ENCODE peak calls at places on chromosomes 2 and 18, in nine cellular contexts. E is pancreas, V is WERI-Rb-1, W is A549, M is heart right ventricle, O is IMR-90, Y is mammary epithelial cell, A is progenitor cell of endocrine pancreas, N is kidney epithelial cell. F is an unnamed sample.

GRCh38 chr2:237343993-237344392 is 70.0 kb downstream of the COL6A3 start:
- DNase-seq in E (no peak), V (no peak), W (no peak), M (no peak), O (no peak), Y (no peak), A (no peak), N (no peak), F (no peak)

GRCh38 chr2:60476206-60476946 is 77.1 kb downstream of the BCL11A start:
- DNase-seq in E (peak), V (no peak), W (no peak), M (no peak), O (no peak), Y (no peak), A (no peak), N (no peak), F (no peak)

GRCh38 chr2:178205853-178206516 is 11.7 kb downstream of the OSBPL6 start:
- DNase-seq in E (no peak), V (no peak), W (no peak), M (no peak), O (peak), Y (peak), A (no peak), N (peak), F (peak)

GRCh38 chr2:85578243-85579180 is 1.1 kb downstream of the VAMP8 start:
- DNase-seq in E (no peak), V (no peak), W (no peak), M (peak), O (no peak), Y (no peak), A (no peak), N (no peak), F (no peak)

GRCh38 chr2:63734510-63734909 is 107.2 kb upstream of the UGP2 start:
- DNase-seq in E (no peak), V (no peak), W (no peak), M (no peak), O (peak), Y (no peak), A (no peak), N (no peak), F (no peak)

GRCh38 chr18:44896817-44897216 is 216.1 kb downstream of the SETBP1 start:
- DNase-seq in E (peak), V (no peak), W (no peak), M (no peak), O (no peak), Y (no peak), A (no peak), N (no peak), F (no peak)

GRCh38 chr2:1544478-1545069 is 131.3 kb downstream of the TPO start:
- DNase-seq in E (no peak), V (no peak), W (no peak), M (no peak), O (peak), Y (peak), A (no peak), N (no peak), F (no peak)

GRCh38 chr2:10412380-10412779 is 35.7 kb downstream of the ODC1 start:
- DNase-seq in E (peak), V (peak), W (no peak), M (no peak), O (peak), Y (peak), A (no peak), N (no peak), F (no peak)

GRCh38 chr2:86768189-86768949 is 22.3 kb downstream of the CD8A start:
- DNase-seq in E (no peak), V (no peak), W (no peak), M (no peak), O (no peak), Y (no peak), A (no peak), N (no peak), F (no peak)

GRCh38 chr2:24930768-24931167 is 10.7 kb upstream of the ADCY3 start:
- DNase-seq in E (no peak), V (no peak), W (no peak), M (no peak), O (peak), Y (no peak), A (no peak), N (no peak), F (peak)

GRCh38 chr2:74911061-74911460 is 47.4 kb upstream of the POLE4 start:
- DNase-seq in E (no peak), V (no peak), W (no peak), M (no peak), O (no peak), Y (no peak), A (no peak), N (no peak), F (no peak)

GRCh38 chr2:235098273-235098672 is 146.5 kb downstream of the SH3BP4 start:
- DNase-seq in E (no peak), V (no peak), W (peak), M (no peak), O (no peak), Y (no peak), A (no peak), N (no peak), F (no peak)

GRCh38 chr2:236551843-236552542 is 17.6 kb upstream of the ACKR3 start:
- DNase-seq in E (no peak), V (no peak), W (no peak), M (no peak), O (no peak), Y (no peak), A (no peak), N (no peak), F (no peak)

GRCh38 chr2:53150146-53150545 is 617.5 kb upstream of the CHAC2 start:
- DNase-seq in E (no peak), V (no peak), W (no peak), M (no peak), O (no peak), Y (no peak), A (no peak), N (no peak), F (no peak)

GRCh38 chr2:101899257-101899656 is 92.5 kb upstream of the IL1R2 start:
- DNase-seq in E (no peak), V (no peak), W (no peak), M (no peak), O (no peak), Y (no peak), A (no peak), N (no peak), F (no peak)

GRCh38 chr2:98891591-98891990 is 44.4 kb downstream of the CRACDL start:
- DNase-seq in E (no peak), V (no peak), W (no peak), M (no peak), O (no peak), Y (no peak), A (no peak), N (no peak), F (no peak)

GRCh38 chr18:13138822-13139139 is 79.8 kb upstream of the LDLRAD4 start:
- DNase-seq in E (no peak), V (no peak), W (no peak), M (no peak), O (no peak), Y (no peak), A (no peak), N (no peak), F (no peak)

GRCh38 chr2:212892193-212892592 is 259.2 kb downstream of the IKZF2 start:
- DNase-seq in E (no peak), V (peak), W (no peak), M (no peak), O (peak), Y (peak), A (no peak), N (no peak), F (no peak)

GRCh38 chr2:2613279-2614199 is 282.5 kb upstream of the MYT1L start:
- DNase-seq in E (peak), V (peak), W (peak), M (peak), O (peak), Y (peak), A (peak), N (peak), F (peak)

GRCh38 chr2:222862068-222862914 is 1.5 kb downstream of the ACSL3 start:
- DNase-seq in E (no peak), V (peak), W (no peak), M (peak), O (peak), Y (peak), A (no peak), N (no peak), F (no peak)

GRCh38 chr2:236535024-236535423 is 34.6 kb upstream of the ACKR3 start:
- DNase-seq in E (no peak), V (no peak), W (no peak), M (no peak), O (peak), Y (peak), A (no peak), N (peak), F (peak)

GRCh38 chr2:25088817-25089485 is 47.1 kb downstream of the EFR3B start:
- DNase-seq in E (no peak), V (no peak), W (no peak), M (no peak), O (no peak), Y (no peak), A (no peak), N (no peak), F (no peak)

GRCh38 chr18:35581555-35582309 is at the start of gene GALNT1:
- DNase-seq in E (peak), V (peak), W (no peak), M (peak), O (peak), Y (peak), A (no peak), N (no peak), F (no peak)

GRCh38 chr2:237441605-237442004 is 27.6 kb upstream of the COL6A3 start:
- DNase-seq in E (no peak), V (no peak), W (no peak), M (no peak), O (peak), Y (no peak), A (no peak), N (no peak), F (no peak)

GRCh38 chr2:79001285-79001684 is 24.2 kb upstream of the REG3G start:
- DNase-seq in E (peak), V (no peak), W (no peak), M (no peak), O (no peak), Y (no peak), A (no peak), N (no peak), F (no peak)

GRCh38 chr2:30230855-30231725 is at the start of gene LBH:
- DNase-seq in E (peak), V (peak), W (peak), M (peak), O (peak), Y (peak), A (peak), N (no peak), F (peak)

GRCh38 chr2:16202643-16203020 is 262.3 kb downstream of the MYCN start:
- DNase-seq in E (no peak), V (no peak), W (no peak), M (no peak), O (no peak), Y (no peak), A (no peak), N (no peak), F (no peak)

GRCh38 chr2:233489666-233490065 is 76.9 kb downstream of the USP40 start:
- DNase-seq in E (no peak), V (no peak), W (no peak), M (no peak), O (peak), Y (no peak), A (no peak), N (no peak), F (peak)

GRCh38 chr2:225693259-225693658 is 293.7 kb downstream of the NYAP2 start:
- DNase-seq in E (no peak), V (no peak), W (no peak), M (no peak), O (no peak), Y (no peak), A (no peak), N (no peak), F (no peak)

GRCh38 chr2:234814366-234814765 is 137.5 kb upstream of the SH3BP4 start:
- DNase-seq in E (no peak), V (no peak), W (no peak), M (no peak), O (no peak), Y (no peak), A (no peak), N (peak), F (no peak)

GRCh38 chr2:39995005-39995732 is 216.1 kb upstream of the THUMPD2 start:
- DNase-seq in E (no peak), V (no peak), W (no peak), M (no peak), O (no peak), Y (no peak), A (no peak), N (no peak), F (no peak)

GRCh38 chr2:26453421-26454329 is 24.2 kb downstream of the OTOF start:
- DNase-seq in E (no peak), V (no peak), W (no peak), M (no peak), O (no peak), Y (no peak), A (no peak), N (no peak), F (no peak)

GRCh38 chr2:12824304-12824761 is 107.6 kb downstream of the TRIB2 start:
- DNase-seq in E (no peak), V (no peak), W (no peak), M (peak), O (peak), Y (no peak), A (no peak), N (no peak), F (no peak)

GRCh38 chr2:213164263-213164662 is 12.9 kb upstream of the IKZF2 start:
- DNase-seq in E (no peak), V (no peak), W (no peak), M (no peak), O (no peak), Y (no peak), A (no peak), N (no peak), F (no peak)

GRCh38 chr2:129895526-129896082 is 83.9 kb upstream of the RAB6C start:
- DNase-seq in E (peak), V (no peak), W (no peak), M (no peak), O (no peak), Y (no peak), A (no peak), N (no peak), F (no peak)

GRCh38 chr2:129893244-129893643 is 86.2 kb upstream of the RAB6C start:
- DNase-seq in E (no peak), V (no peak), W (no peak), M (no peak), O (no peak), Y (no peak), A (no peak), N (no peak), F (no peak)

GRCh38 chr2:129892773-129893172 is 86.7 kb upstream of the RAB6C start:
- DNase-seq in E (no peak), V (no peak), W (no peak), M (no peak), O (no peak), Y (no peak), A (no peak), N (no peak), F (no peak)

GRCh38 chr2:129895061-129895460 is 84.4 kb upstream of the RAB6C start:
- DNase-seq in E (no peak), V (no peak), W (no peak), M (no peak), O (no peak), Y (no peak), A (no peak), N (no peak), F (no peak)

DNA sequence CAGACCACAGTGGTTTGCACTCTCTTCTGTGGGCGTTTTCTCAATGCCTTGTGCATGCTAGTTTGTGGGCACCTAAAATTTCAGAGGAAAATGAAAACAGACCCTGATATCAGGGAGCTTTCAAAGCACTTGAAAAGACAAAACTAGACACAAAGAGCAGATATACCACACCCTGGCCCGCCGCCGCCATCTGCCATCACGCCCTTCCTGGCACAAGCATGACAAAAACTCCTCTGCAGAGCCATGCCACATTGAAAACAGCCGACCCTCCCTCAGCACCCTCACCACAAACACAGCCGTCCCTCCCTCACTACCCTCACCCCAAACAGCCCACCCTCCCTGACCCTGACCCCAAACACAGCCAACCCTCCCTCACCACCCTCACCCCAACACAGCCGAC is 84.8 kb upstream of the RAB6C start:
- DNase-seq in E (no peak), V (no peak), W (no peak), M (no peak), O (no peak), Y (no peak), A (no peak), N (no peak), F (no peak)
- TF ChIP-seq CTCF in E (no peak), V (no peak), W (no peak), M (no peak), O (no peak), Y (no peak), A (no peak), N (no peak), F (no peak)

DNA sequence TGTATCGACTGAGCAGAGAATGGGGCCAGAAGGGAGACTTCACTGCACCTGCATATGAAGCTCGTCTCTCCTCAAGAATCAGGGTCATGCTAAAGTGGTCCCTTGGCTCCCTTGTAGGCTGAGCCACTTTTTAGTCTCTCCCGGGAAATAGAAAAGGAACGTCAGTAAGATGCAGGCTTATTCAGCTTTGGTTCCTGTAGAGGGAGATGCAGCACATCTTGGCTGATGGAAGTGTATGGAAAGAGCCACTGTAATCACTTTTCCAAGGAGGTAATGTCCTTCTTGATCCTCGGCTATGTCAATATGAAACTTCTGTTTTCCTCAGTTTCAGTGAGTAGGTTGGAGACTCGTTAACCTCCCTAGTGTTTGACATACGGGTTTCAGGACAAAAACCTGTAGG is 235.2 kb downstream of the GCA start:
- DNase-seq in E (no peak), V (no peak), W (no peak), M (no peak), O (no peak), Y (no peak), A (no peak), N (no peak), F (no peak)
- TF ChIP-seq CTCF in E (no peak), V (peak), W (no peak), M (no peak), O (no peak), Y (no peak), A (no peak), N (no peak), F (no peak)

GRCh38 chr2:179800776-179801175 is 60.6 kb downstream of the ZNF385B start:
- DNase-seq in E (no peak), V (no peak), W (no peak), M (no peak), O (no peak), Y (no peak), A (no peak), N (no peak), F (no peak)
- TF ChIP-seq CTCF in E (no peak), V (no peak), W (no peak), M (no peak), O (no peak), Y (no peak), A (no peak), N (no peak), F (no peak)

DNA sequence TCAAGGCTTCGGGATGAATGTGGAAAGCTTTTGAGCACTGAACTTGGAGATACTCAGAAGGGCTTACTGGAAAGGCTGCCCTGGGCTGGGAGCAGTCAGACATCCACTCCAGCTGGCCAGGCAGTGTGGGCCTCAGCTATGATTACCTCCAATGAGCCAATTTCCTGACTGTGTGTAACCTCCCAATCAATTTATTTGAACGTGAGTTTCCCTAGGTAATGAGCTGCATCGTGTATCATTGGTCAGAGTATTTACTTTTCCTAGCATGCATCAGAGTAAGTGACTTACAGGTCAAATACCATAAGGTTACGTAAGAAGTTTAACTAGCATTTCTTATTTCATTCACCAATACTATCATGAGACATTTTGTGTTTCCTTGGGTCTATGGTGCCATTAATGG is 11.0 kb upstream of the CTAGE1 start:
- DNase-seq in E (no peak), V (no peak), W (no peak), M (no peak), O (peak), Y (no peak), A (no peak), N (no peak), F (no peak)
- TF ChIP-seq CTCF in E (no peak), V (no peak), W (no peak), M (no peak), O (no peak), Y (no peak), A (no peak), N (no peak), F (no peak)

DNA sequence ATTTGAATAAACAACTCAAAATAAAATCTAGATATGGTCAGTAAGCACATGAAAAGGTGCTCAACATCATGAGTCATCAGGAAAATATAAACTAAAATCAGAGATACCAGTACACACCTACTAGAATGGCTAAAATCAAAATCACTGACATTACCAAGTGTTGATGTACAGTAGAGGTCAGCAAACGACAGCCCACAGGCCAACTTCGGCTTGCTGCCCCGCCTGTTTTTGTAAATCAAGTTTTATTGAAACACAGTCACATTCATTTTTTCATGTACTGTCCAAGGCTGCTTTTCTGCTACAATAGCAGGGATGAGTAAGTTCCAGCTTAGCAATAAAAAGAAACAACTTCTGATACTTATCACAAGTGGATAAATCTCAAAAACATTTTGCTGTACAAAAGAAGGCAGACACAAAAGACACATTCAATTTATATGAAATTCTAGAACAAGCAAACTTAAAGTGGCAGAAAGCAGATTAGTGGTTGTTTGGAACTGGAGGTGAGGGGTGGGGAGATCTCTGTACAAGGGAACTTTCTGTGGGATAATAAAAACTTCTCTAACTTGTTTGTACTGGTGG is 32.1 kb downstream of the TRAK2 start:
- DNase-seq in E (no peak), V (no peak), W (no peak), M (no peak), O (no peak), Y (peak), A (no peak), N (no peak), F (peak)
- TF ChIP-seq CTCF in E (no peak), V (no peak), W (peak), M (peak), O (no peak), Y (no peak), A (no peak), N (no peak), F (peak)

DNA sequence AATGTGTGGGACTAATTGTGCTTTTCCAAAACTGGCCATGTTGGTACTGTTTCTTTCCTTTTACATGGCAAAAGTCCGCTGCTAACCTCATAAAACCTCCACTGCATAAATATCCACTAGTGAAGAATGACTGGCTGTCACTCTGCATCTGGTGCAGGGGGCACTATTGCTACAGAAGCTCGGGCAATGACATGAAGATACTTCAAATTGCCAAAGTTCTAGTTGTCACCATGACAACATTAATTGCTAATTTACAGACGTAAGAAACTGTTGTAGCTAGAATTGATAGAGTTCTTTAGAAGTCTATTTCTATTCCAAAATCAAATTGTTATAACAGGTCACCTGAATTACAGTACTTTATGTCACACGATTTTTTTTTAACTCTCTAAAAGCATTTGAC is 861 bp downstream of the CFAP210 start:
- DNase-seq in E (no peak), V (no peak), W (no peak), M (no peak), O (no peak), Y (no peak), A (no peak), N (no peak), F (no peak)
- TF ChIP-seq CTCF in E (no peak), V (no peak), W (no peak), M (peak), O (no peak), Y (no peak), A (no peak), N (peak), F (peak)